ENCODE peak calls at places on chromosome 20, in four cellular contexts. J, K, X and T are unnamed samples.

GRCh38 chr20:36214684-36215256 is 21.5 kb upstream of the AAR2 start:
- DNase-seq in K (no peak), X (no peak), J (no peak), T (no peak)

GRCh38 chr20:43959079-43959919 is 44.6 kb downstream of the TOX2 start:
- DNase-seq in X (no peak), J (no peak), K (peak; percentile 22), T (no peak)

GRCh38 chr20:23148721-23149570 is 62.8 kb upstream of the CD93 start:
- DNase-seq in K (no peak), J (no peak), X (no peak), T (peak; percentile 16)

GRCh38 chr20:2657241-2657640 is 4.8 kb downstream of the NOP56 start:
- DNase-seq in J (no peak), K (no peak), X (no peak), T (no peak)

GRCh38 chr20:17665756-17666155 is 16.3 kb downstream of the RRBP1 start:
- DNase-seq in K (no peak), J (no peak), X (no peak), T (no peak)

GRCh38 chr20:31718952-31719643 is 3.6 kb downstream of the BCL2L1 start:
- DNase-seq in J (peak; percentile 44), K (no peak), X (no peak), T (peak; percentile 43)

GRCh38 chr20:62032606-62033368 is 32.9 kb downstream of the TAF4 start:
- DNase-seq in J (no peak), X (no peak), K (no peak), T (no peak)

GRCh38 chr20:52494244-52494643 is 302.7 kb upstream of the ZFP64 start:
- DNase-seq in X (no peak), K (no peak), J (no peak), T (no peak)

GRCh38 chr20:59515013-59515905 is 89.1 kb upstream of the PHACTR3 start:
- DNase-seq in K (peak; percentile 76), X (peak; percentile 69), J (peak; percentile 61), T (peak; percentile 77)

GRCh38 chr20:63576311-63576710 is 2.3 kb upstream of the HELZ2 start:
- DNase-seq in X (no peak), K (no peak), J (no peak), T (no peak)

GRCh38 chr20:14963262-14963663 is 625.9 kb upstream of the FLRT3 start:
- DNase-seq in J (no peak), X (no peak), K (no peak), T (no peak)

GRCh38 chr20:32797160-32797468 is 22.6 kb upstream of the MAPRE1 start:
- DNase-seq in J (no peak), K (no peak), X (no peak), T (no peak)

GRCh38 chr20:32614303-32614702 is 29.2 kb upstream of the NOL4L start:
- DNase-seq in K (no peak), J (no peak), X (no peak), T (no peak)

GRCh38 chr20:57561356-57562279 is 708 bp downstream of the PCK1 start:
- DNase-seq in K (no peak), J (no peak), X (no peak), T (no peak)

DNA sequence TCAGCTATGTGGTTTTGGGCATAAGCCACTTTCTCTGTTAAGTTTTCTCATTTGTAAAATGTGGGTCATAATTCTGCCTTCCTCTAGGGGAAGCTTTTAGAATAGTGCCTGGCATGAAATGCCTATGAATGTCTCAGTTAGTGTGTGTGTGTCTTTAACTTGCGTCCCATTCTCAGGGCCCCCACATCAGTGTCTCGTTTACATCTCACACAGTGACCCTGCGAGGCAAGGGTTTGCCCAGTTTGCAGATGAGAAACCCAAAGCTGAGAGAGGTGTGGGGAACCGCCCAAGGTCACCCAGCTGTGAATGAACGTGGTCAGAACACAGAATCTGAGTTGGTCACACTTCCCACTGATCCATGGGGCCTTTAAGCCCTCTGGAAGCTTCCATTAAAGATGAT is 14.1 kb downstream of the DYNLRB1 start:
- DNase-seq in J (no peak), K (no peak), X (no peak), T (no peak)
- H3K4me1 ChIP-seq in J (peaks cover 4% of the 10 kb centered on the region), K (peaks cover 34% of the 10 kb centered on the region), X (peaks cover 78% of the 10 kb centered on the region), T (peaks cover 64% of the 10 kb centered on the region)

DNA sequence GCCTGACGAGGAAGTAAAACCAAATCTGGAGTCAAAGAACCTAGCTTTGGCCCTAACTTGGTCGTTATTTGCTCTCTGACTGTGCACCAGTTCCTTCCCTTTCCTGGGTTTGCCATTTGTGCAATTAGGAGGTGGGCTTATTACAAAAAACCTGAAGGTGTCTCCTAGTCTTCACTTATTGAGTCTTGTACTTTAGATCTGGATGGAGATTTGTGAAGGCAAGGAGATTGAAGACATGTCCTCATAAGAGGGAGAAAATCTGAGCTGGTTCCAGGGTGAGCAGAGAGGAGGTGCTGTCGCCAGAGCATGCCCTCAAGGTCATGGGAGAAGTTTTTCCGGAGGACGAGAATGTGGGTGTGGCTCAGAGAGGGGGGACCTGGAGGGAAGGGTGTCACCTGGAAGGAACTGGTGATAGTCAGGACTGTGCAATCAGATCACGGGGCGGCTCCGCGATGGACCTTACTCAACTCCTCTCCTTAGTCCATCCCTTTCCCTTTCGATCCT is 703 bp upstream of the ACSS2 start:
- DNase-seq in X (no peak), J (no peak), K (no peak), T (no peak)
- H3K4me1 ChIP-seq in X (peaks cover 83% of the 10 kb centered on the region), J (no peaks in the 10 kb centered on the region), K (peaks cover 54% of the 10 kb centered on the region), T (peaks cover 87% of the 10 kb centered on the region)

DNA sequence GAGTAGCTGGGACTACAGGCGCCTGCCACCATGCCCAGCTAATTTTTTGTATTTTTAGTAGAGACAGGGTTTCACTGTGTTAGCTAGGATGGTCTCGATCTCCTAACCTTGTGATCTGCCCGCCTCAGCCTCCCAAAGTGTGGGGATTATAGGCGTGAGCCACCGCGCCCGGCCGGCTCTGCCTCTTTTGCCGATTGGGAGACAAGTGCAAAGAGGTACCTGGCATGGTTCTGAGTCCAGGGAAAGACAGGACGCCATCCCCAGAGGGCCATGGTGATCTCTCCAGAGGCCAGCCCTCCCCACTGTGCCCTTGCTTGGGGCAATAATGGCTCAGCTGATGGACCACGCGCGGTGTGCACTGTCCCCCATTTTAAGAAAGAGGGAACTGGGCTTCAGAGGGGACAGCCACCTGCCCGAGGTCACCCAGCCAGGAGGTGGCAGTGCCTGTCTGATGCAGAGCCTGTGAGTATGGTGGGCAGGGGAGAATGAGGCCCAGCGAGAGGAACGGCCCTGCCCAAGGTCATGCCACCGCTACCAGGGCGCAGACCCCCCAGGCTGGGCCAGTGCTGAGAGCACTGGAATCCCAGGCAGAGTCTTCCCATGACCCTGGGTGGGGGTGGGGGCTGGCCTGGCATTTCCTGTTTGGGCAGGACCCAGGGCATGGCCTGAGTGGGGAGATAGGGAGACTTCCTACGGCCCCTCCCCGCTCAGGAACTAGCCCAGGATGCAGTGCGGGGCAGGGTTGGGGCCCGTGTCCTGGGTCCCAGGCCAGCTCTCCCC is 61.0 kb downstream of the SNAI1 start:
- DNase-seq in K (no peak), J (no peak), X (no peak), T (no peak)
- H3K4me1 ChIP-seq in K (peaks cover 3% of the 10 kb centered on the region), J (no peaks in the 10 kb centered on the region), X (peaks cover 34% of the 10 kb centered on the region), T (peaks cover 4% of the 10 kb centered on the region)

GRCh38 chr20:37519508-37520416 is 1.3 kb upstream of the NNAT start:
- DNase-seq in K (no peak), X (no peak), J (no peak), T (peak; percentile 22)

GRCh38 chr20:37518606-37519507 is 2.2 kb upstream of the NNAT start:
- DNase-seq in K (no peak), X (peak; percentile 64), J (no peak), T (peak; percentile 35)

GRCh38 chr20:37517371-37517748 is 3.7 kb upstream of the NNAT start:
- DNase-seq in X (no peak), K (no peak), J (no peak), T (no peak)

GRCh38 chr20:37516697-37517370 is 4.2 kb upstream of the NNAT start:
- DNase-seq in J (no peak), K (no peak), X (no peak), T (peak; percentile 23)

GRCh38 chr20:37518059-37518458 is 3.0 kb upstream of the NNAT start:
- DNase-seq in K (no peak), J (no peak), X (no peak), T (peak; percentile 17)
- H3K4me1 ChIP-seq in K (no peaks in the 10 kb centered on the region), J (peaks cover 7% of the 10 kb centered on the region), X (peaks cover 91% of the 10 kb centered on the region), T (peaks cover 29% of the 10 kb centered on the region)

DNA sequence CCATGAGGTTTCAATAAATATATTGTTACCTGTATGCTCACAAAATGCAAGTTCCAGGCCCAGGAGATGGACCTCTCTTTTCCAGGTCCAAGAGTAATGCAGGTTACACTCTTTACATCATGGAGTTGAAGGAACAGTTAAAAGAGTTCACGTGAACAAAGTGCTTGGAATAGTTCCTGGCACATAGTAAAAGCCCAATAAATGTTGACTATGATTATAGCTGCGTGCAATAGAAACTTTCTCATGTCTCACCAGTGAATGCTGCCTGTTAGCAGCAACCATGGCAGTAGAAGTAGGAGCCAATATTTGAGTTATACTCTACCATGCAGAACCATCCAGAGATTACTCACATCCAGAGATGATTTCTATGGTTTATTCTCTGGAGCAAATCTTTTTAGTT is 707.5 kb downstream of the DHX35 start:
- DNase-seq in J (no peak), X (no peak), K (no peak), T (no peak)
- H3K4me1 ChIP-seq in J (no peaks in the 10 kb centered on the region), X (no peaks in the 10 kb centered on the region), K (no peaks in the 10 kb centered on the region), T (no peaks in the 10 kb centered on the region)